ENCODE peak calls at places on chromosomes 16 and 17, in five cellular contexts. J, H, L, X and A are unnamed samples.

GRCh38 chr16:51151951-51152663 is 1.0 kb upstream of the SALL1 start:
- DNase-seq in J (peak; percentile 81), H (peak; percentile 94), L (no peak), X (peak; percentile 92), A (peak; percentile 93)

GRCh38 chr16:67666538-67667433 is at the start of the genes C16orf86 and ENKD1:
- DNase-seq in J (peak; percentile 80), H (peak; percentile 66), L (peak; percentile 64), X (no peak), A (peak; percentile 71)

GRCh38 chr17:78704594-78704993 is 77.5 kb downstream of the CYTH1 start:
- DNase-seq in J (no peak), H (no peak), L (no peak), X (no peak), A (no peak)

GRCh38 chr16:67447508-67448076 is 16.7 kb downstream of the HSD11B2 start:
- DNase-seq in J (peak; percentile 55), H (peak; percentile 24), L (peak; percentile 53), X (peak; percentile 48), A (peak; percentile 49)

GRCh38 chr16:58409316-58409973 is 17.2 kb downstream of the GINS3 start:
- DNase-seq in J (no peak), H (peak; percentile 9), L (no peak), X (no peak), A (peak; percentile 71)

GRCh38 chr17:48313096-48313495 is 116.9 kb downstream of the SKAP1 start:
- DNase-seq in J (no peak), H (no peak), L (no peak), X (no peak), A (no peak)

GRCh38 chr17:48883171-48883570 is 9.4 kb upstream of the ATP5MC1 start:
- DNase-seq in J (no peak), H (no peak), L (no peak), X (no peak), A (no peak)

GRCh38 chr16:3922241-3922640 is 41.7 kb upstream of the CREBBP start:
- DNase-seq in J (no peak), H (no peak), L (no peak), X (no peak), A (no peak)

GRCh38 chr17:21425736-21426135 is 49.6 kb downstream of the KCNJ12 start:
- DNase-seq in J (no peak), H (no peak), L (no peak), X (no peak), A (peak; percentile 38)

GRCh38 chr16:77212736-77213541 is 13.7 kb downstream of the SYCE1L start:
- DNase-seq in J (peak; percentile 24), H (no peak), L (peak; percentile 44), X (no peak), A (no peak)

GRCh38 chr17:28878981-28879380 is 18.6 kb downstream of the FLOT2 start:
- DNase-seq in J (peak; percentile 36), H (no peak), L (no peak), X (no peak), A (peak; percentile 32)

GRCh38 chr17:66841744-66842143 is 6.8 kb downstream of the CACNG5 start:
- DNase-seq in J (no peak), H (no peak), L (no peak), X (no peak), A (no peak)

GRCh38 chr16:86928517-86929148 is 350.3 kb downstream of the FOXL1 start:
- DNase-seq in J (no peak), H (no peak), L (no peak), X (no peak), A (no peak)

GRCh38 chr16:72987480-72987901 is 60.4 kb downstream of the ZFHX3 start:
- DNase-seq in J (no peak), H (no peak), L (no peak), X (no peak), A (no peak)

GRCh38 chr17:63369233-63369632 is 76.9 kb downstream of the CYB561 start:
- DNase-seq in J (peak; percentile 76), H (no peak), L (no peak), X (no peak), A (peak; percentile 79)

GRCh38 chr17:27415090-27415795 is 41.0 kb upstream of the KSR1 start:
- DNase-seq in J (no peak), H (no peak), L (no peak), X (no peak), A (no peak)

GRCh38 chr17:14301761-14302401 is 1.0 kb downstream of the HS3ST3B1 start:
- DNase-seq in J (peak; percentile 60), H (no peak), L (peak; percentile 41), X (no peak), A (peak; percentile 54)

GRCh38 chr17:48416971-48417370 is 13.0 kb downstream of the SKAP1 start:
- DNase-seq in J (no peak), H (no peak), L (no peak), X (no peak), A (no peak)

GRCh38 chr17:59513934-59514841 is 51.2 kb upstream of the DHX40 start:
- DNase-seq in J (peak; percentile 37), H (peak; percentile 29), L (no peak), X (peak; percentile 50), A (peak; percentile 66)

GRCh38 chr17:10429416-10430045 is 7.8 kb upstream of the MYH8 start:
- DNase-seq in J (peak; percentile 63), H (no peak), L (no peak), X (no peak), A (peak; percentile 35)

GRCh38 chr16:2838928-2839327 is 8.8 kb downstream of the ZG16B start:
- DNase-seq in J (peak; percentile 78), H (peak; percentile 53), L (peak; percentile 38), X (peak; percentile 32), A (peak; percentile 79)

GRCh38 chr17:81705518-81706231 is 2.5 kb downstream of the MRPL12 start:
- DNase-seq in J (no peak), H (no peak), L (no peak), X (no peak), A (no peak)

GRCh38 chr16:67542464-67542863 is 13.8 kb downstream of the RIPOR1 start:
- DNase-seq in J (peak; percentile 80), H (no peak), L (peak; percentile 47), X (no peak), A (peak; percentile 81)

GRCh38 chr16:4651842-4652241 is 27.2 kb downstream of the MGRN1 start:
- DNase-seq in J (no peak), H (no peak), L (no peak), X (no peak), A (no peak)

GRCh38 chr17:8502100-8502499 is 66.4 kb downstream of the NDEL1 start:
- DNase-seq in J (no peak), H (no peak), L (no peak), X (no peak), A (no peak)

GRCh38 chr16:49608801-49609200 is 235.2 kb downstream of the C16orf78 start:
- DNase-seq in J (peak; percentile 34), H (no peak), L (no peak), X (no peak), A (peak; percentile 45)

GRCh38 chr16:58634265-58634802 is 4.7 kb upstream of the CNOT1 start:
- DNase-seq in J (no peak), H (no peak), L (no peak), X (no peak), A (no peak)

GRCh38 chr17:35496470-35497290 is 40.8 kb downstream of the SLFN12L start:
- DNase-seq in J (no peak), H (no peak), L (no peak), X (no peak), A (no peak)

GRCh38 chr17:36544049-36544319 is 735 bp upstream of the GGNBP2 start:
- DNase-seq in J (peak; percentile 53), H (peak; percentile 27), L (no peak), X (no peak), A (peak; percentile 64)

GRCh38 chr17:38613981-38614779 is 8.4 kb upstream of the SRCIN1 start:
- DNase-seq in J (no peak), H (no peak), L (no peak), X (no peak), A (no peak)

GRCh38 chr17:76405967-76406647 is 21.7 kb downstream of the SPHK1 start:
- DNase-seq in J (no peak), H (no peak), L (no peak), X (no peak), A (no peak)

GRCh38 chr17:77332981-77333685 is 192.4 kb downstream of the SEC14L1 start:
- DNase-seq in J (peak; percentile 94), H (no peak), L (peak; percentile 45), X (no peak), A (peak; percentile 96)

GRCh38 chr16:89972244-89973234 is 24.0 kb downstream of the DEF8 start:
- DNase-seq in J (peak; percentile 91), H (peak; percentile 87), L (peak; percentile 81), X (peak; percentile 88), A (peak; percentile 86)

GRCh38 chr16:84286568-84287220 is 8.0 kb upstream of the WFDC1 start:
- DNase-seq in J (no peak), H (no peak), L (no peak), X (no peak), A (peak; percentile 64)

GRCh38 chr16:66278604-66279262 is 87.8 kb upstream of the CDH5 start:
- DNase-seq in J (no peak), H (no peak), L (no peak), X (no peak), A (no peak)

GRCh38 chr16:67399218-67399733 is 6.0 kb upstream of the TPPP3 start:
- DNase-seq in J (no peak), H (peak; percentile 25), L (no peak), X (no peak), A (no peak)

GRCh38 chr17:6712058-6712853 is 913 bp downstream of the SLC13A5 start:
- DNase-seq in J (peak; percentile 20), H (peak; percentile 25), L (no peak), X (peak; percentile 30), A (no peak)

GRCh38 chr17:9444687-9445086 is 130.9 kb downstream of the STX8 start:
- DNase-seq in J (no peak), H (no peak), L (no peak), X (no peak), A (peak; percentile 28)

GRCh38 chr16:55349867-55350266 is 25.9 kb downstream of the IRX6 start:
- DNase-seq in J (no peak), H (no peak), L (no peak), X (no peak), A (peak; percentile 84)